ENCODE peak calls at places on chromosome 21, in four cellular contexts. F, W, C and S are unnamed samples.

GRCh38 chr21:16533692-16534407 is 804.1 kb downstream of the USP25 start:
- DNase-seq in W (peak; percentile 45), C (no peak), F (no peak), S (no peak)

GRCh38 chr21:45555557-45556301 is 13.5 kb upstream of the SLC19A1 start:
- DNase-seq in F (peak; percentile 49), C (no peak), W (peak; percentile 89), S (no peak)

GRCh38 chr21:33196956-33197374 is 32.8 kb upstream of the IFNAR2 start:
- DNase-seq in F (no peak), W (peak; percentile 83), C (peak; percentile 34), S (peak; percentile 25)

GRCh38 chr21:35563885-35564451 is 496.4 kb downstream of the SETD4 start:
- DNase-seq in F (peak; percentile 87), C (no peak), W (peak; percentile 86), S (no peak)

GRCh38 chr21:39657091-39657689 is 44.5 kb downstream of the B3GALT5 start:
- DNase-seq in C (no peak), F (no peak), W (no peak), S (no peak)

GRCh38 chr21:23613014-23613413 is 1994.3 kb downstream of the MRPL39 start:
- DNase-seq in F (no peak), C (no peak), W (no peak), S (no peak)

GRCh38 chr21:41169258-41169576 is 1.3 kb downstream of the BACE2 start:
- DNase-seq in W (no peak), F (no peak), C (no peak), S (no peak)

GRCh38 chr21:31251686-31252085 is 92.4 kb downstream of the TIAM1 start:
- DNase-seq in C (no peak), F (no peak), W (no peak), S (no peak)

GRCh38 chr21:36640260-36641244 is 58.4 kb upstream of the SIM2 start:
- DNase-seq in C (no peak), W (no peak), F (no peak), S (no peak)